ENCODE peak calls at places on chromosomes 12 and 14, in nine cellular contexts. One of them, this sample, is unnamed.

GRCh38 chr12:79422060-79422812 is 268.5 kb downstream of the PAWR start:
- DNase-seq in lower leg skin: no peak
- DNase-seq in heart left ventricle: no peak
- DNase-seq in A549: no peak
- DNase-seq in HCT116: no peak
- DNase-seq in H54: no peak
- DNase-seq in thyroid gland: no peak
- DNase-seq in Peyer's patch: no peak
- DNase-seq in K562: no peak
- DNase-seq in this sample: no peak

GRCh38 chr12:94401326-94401725 is 58.3 kb downstream of the CEP83 start:
- DNase-seq in K562: no peak
- DNase-seq in HCT116: no peak
- DNase-seq in lower leg skin: no peak
- DNase-seq in H54: no peak
- DNase-seq in thyroid gland: no peak
- DNase-seq in A549: no peak
- DNase-seq in heart left ventricle: no peak
- DNase-seq in Peyer's patch: no peak
- DNase-seq in this sample: no peak

GRCh38 chr14:79764288-79764687 is 447.0 kb downstream of the DIO2 start:
- DNase-seq in thyroid gland: no peak
- DNase-seq in A549: no peak
- DNase-seq in lower leg skin: no peak
- DNase-seq in K562: no peak
- DNase-seq in HCT116: no peak
- DNase-seq in Peyer's patch: no peak
- DNase-seq in heart left ventricle: no peak
- DNase-seq in H54: no peak
- DNase-seq in this sample: no peak

GRCh38 chr12:52044284-52044983 is 6.8 kb upstream of the NR4A1 start:
- DNase-seq in H54: no peak
- DNase-seq in thyroid gland: peak; percentile 83
- DNase-seq in HCT116: no peak
- DNase-seq in lower leg skin: peak; percentile 95
- DNase-seq in K562: no peak
- DNase-seq in Peyer's patch: no peak
- DNase-seq in heart left ventricle: peak; percentile 92
- DNase-seq in A549: no peak
- DNase-seq in this sample: peak; percentile 90

GRCh38 chr12:112807452-112807851 is 15.9 kb downstream of the RPH3A start:
- DNase-seq in heart left ventricle: no peak
- DNase-seq in thyroid gland: no peak
- DNase-seq in Peyer's patch: no peak
- DNase-seq in K562: no peak
- DNase-seq in lower leg skin: no peak
- DNase-seq in A549: no peak
- DNase-seq in H54: no peak
- DNase-seq in HCT116: no peak
- DNase-seq in this sample: no peak

GRCh38 chr12:46514886-46515285 is 142.3 kb upstream of the SLC38A2 start:
- DNase-seq in HCT116: no peak
- DNase-seq in thyroid gland: no peak
- DNase-seq in lower leg skin: no peak
- DNase-seq in K562: no peak
- DNase-seq in Peyer's patch: no peak
- DNase-seq in A549: no peak
- DNase-seq in H54: no peak
- DNase-seq in heart left ventricle: no peak
- DNase-seq in this sample: no peak

GRCh38 chr14:85528882-85529585 is 910 bp upstream of the FLRT2 start:
- DNase-seq in lower leg skin: peak; percentile 86
- DNase-seq in A549: no peak
- DNase-seq in thyroid gland: peak; percentile 21
- DNase-seq in H54: no peak
- DNase-seq in HCT116: no peak
- DNase-seq in K562: no peak
- DNase-seq in Peyer's patch: no peak
- DNase-seq in heart left ventricle: no peak
- DNase-seq in this sample: no peak

GRCh38 chr12:46268349-46268616 is 560 bp downstream of the SLC38A1 start:
- DNase-seq in Peyer's patch: no peak
- DNase-seq in HCT116: no peak
- DNase-seq in H54: no peak
- DNase-seq in thyroid gland: no peak
- DNase-seq in lower leg skin: no peak
- DNase-seq in A549: no peak
- DNase-seq in K562: no peak
- DNase-seq in heart left ventricle: no peak
- DNase-seq in this sample: no peak

GRCh38 chr12:96403870-96404269 is 3.6 kb upstream of the CDK17 start:
- DNase-seq in lower leg skin: no peak
- DNase-seq in A549: no peak
- DNase-seq in thyroid gland: no peak
- DNase-seq in HCT116: no peak
- DNase-seq in heart left ventricle: no peak
- DNase-seq in H54: no peak
- DNase-seq in K562: no peak
- DNase-seq in Peyer's patch: no peak
- DNase-seq in this sample: no peak

GRCh38 chr12:109863961-109864712 is 16.2 kb downstream of the GLTP start:
- DNase-seq in HCT116: no peak
- DNase-seq in lower leg skin: no peak
- DNase-seq in heart left ventricle: no peak
- DNase-seq in Peyer's patch: no peak
- DNase-seq in K562: no peak
- DNase-seq in A549: no peak
- DNase-seq in thyroid gland: peak; percentile 76
- DNase-seq in H54: no peak
- DNase-seq in this sample: peak; percentile 94

GRCh38 chr12:124771462-124772361 is 92.0 kb downstream of the SCARB1 start:
- DNase-seq in thyroid gland: peak; percentile 84
- DNase-seq in A549: peak; percentile 85
- DNase-seq in K562: peak; percentile 87
- DNase-seq in Peyer's patch: peak; percentile 84
- DNase-seq in lower leg skin: peak; percentile 97
- DNase-seq in HCT116: peak; percentile 39
- DNase-seq in H54: peak; percentile 77
- DNase-seq in heart left ventricle: peak; percentile 81
- DNase-seq in this sample: peak; percentile 84

GRCh38 chr12:87086118-87086891 is 830.1 kb upstream of the MGAT4C start:
- DNase-seq in K562: no peak
- DNase-seq in HCT116: no peak
- DNase-seq in lower leg skin: no peak
- DNase-seq in A549: no peak
- DNase-seq in H54: no peak
- DNase-seq in Peyer's patch: no peak
- DNase-seq in thyroid gland: no peak
- DNase-seq in heart left ventricle: no peak
- DNase-seq in this sample: no peak

GRCh38 chr14:72906879-72907278 is 13.0 kb upstream of the DPF3 start:
- DNase-seq in HCT116: no peak
- DNase-seq in K562: no peak
- DNase-seq in A549: no peak
- DNase-seq in H54: no peak
- DNase-seq in heart left ventricle: no peak
- DNase-seq in lower leg skin: no peak
- DNase-seq in Peyer's patch: no peak
- DNase-seq in thyroid gland: no peak
- DNase-seq in this sample: no peak

GRCh38 chr12:59657266-59657665 is 61.4 kb downstream of the SLC16A7 start:
- DNase-seq in H54: no peak
- DNase-seq in thyroid gland: no peak
- DNase-seq in heart left ventricle: no peak
- DNase-seq in HCT116: no peak
- DNase-seq in lower leg skin: no peak
- DNase-seq in A549: no peak
- DNase-seq in K562: no peak
- DNase-seq in Peyer's patch: no peak
- DNase-seq in this sample: no peak

GRCh38 chr14:22427771-22428228 is 161.2 kb downstream of the DAD1 start:
- DNase-seq in heart left ventricle: no peak
- DNase-seq in K562: no peak
- DNase-seq in HCT116: no peak
- DNase-seq in Peyer's patch: no peak
- DNase-seq in H54: no peak
- DNase-seq in lower leg skin: no peak
- DNase-seq in A549: peak; percentile 13
- DNase-seq in thyroid gland: peak; percentile 64
- DNase-seq in this sample: peak; percentile 53

GRCh38 chr14:70920608-70921007 is 13.3 kb downstream of the PCNX1 start:
- DNase-seq in lower leg skin: no peak
- DNase-seq in HCT116: no peak
- DNase-seq in thyroid gland: no peak
- DNase-seq in A549: no peak
- DNase-seq in heart left ventricle: no peak
- DNase-seq in H54: no peak
- DNase-seq in K562: no peak
- DNase-seq in Peyer's patch: no peak
- DNase-seq in this sample: no peak

GRCh38 chr14:60061371-60061770 is 30.4 kb upstream of the PCNX4 start:
- DNase-seq in Peyer's patch: no peak
- DNase-seq in HCT116: no peak
- DNase-seq in H54: no peak
- DNase-seq in heart left ventricle: no peak
- DNase-seq in K562: no peak
- DNase-seq in lower leg skin: no peak
- DNase-seq in thyroid gland: no peak
- DNase-seq in A549: no peak
- DNase-seq in this sample: no peak

GRCh38 chr12:31002999-31003398 is 70.7 kb upstream of the DDX11 start:
- DNase-seq in heart left ventricle: no peak
- DNase-seq in H54: no peak
- DNase-seq in HCT116: no peak
- DNase-seq in Peyer's patch: no peak
- DNase-seq in thyroid gland: no peak
- DNase-seq in A549: no peak
- DNase-seq in K562: no peak
- DNase-seq in lower leg skin: peak; percentile 72
- DNase-seq in this sample: no peak

GRCh38 chr12:124518051-124518932 is 49.1 kb downstream of the NCOR2 start:
- DNase-seq in Peyer's patch: peak; percentile 55
- DNase-seq in lower leg skin: peak; percentile 100
- DNase-seq in thyroid gland: peak; percentile 99
- DNase-seq in H54: peak; percentile 94
- DNase-seq in K562: no peak
- DNase-seq in A549: peak; percentile 98
- DNase-seq in HCT116: peak; percentile 56
- DNase-seq in heart left ventricle: peak; percentile 98
- DNase-seq in this sample: peak; percentile 99

GRCh38 chr12:68841717-68842116 is 33.7 kb downstream of the MDM2 start:
- DNase-seq in Peyer's patch: no peak
- DNase-seq in lower leg skin: no peak
- DNase-seq in K562: no peak
- DNase-seq in HCT116: no peak
- DNase-seq in thyroid gland: no peak
- DNase-seq in A549: no peak
- DNase-seq in heart left ventricle: no peak
- DNase-seq in H54: no peak
- DNase-seq in this sample: no peak

GRCh38 chr12:26246483-26247164 is 51.3 kb downstream of the SSPN start:
- DNase-seq in H54: no peak
- DNase-seq in heart left ventricle: no peak
- DNase-seq in HCT116: peak; percentile 39
- DNase-seq in Peyer's patch: no peak
- DNase-seq in thyroid gland: peak; percentile 68
- DNase-seq in lower leg skin: no peak
- DNase-seq in K562: no peak
- DNase-seq in A549: no peak
- DNase-seq in this sample: no peak
- TF ChIP-seq POLR2A in H54: no peak
- TF ChIP-seq POLR2A in heart left ventricle: no peak
- TF ChIP-seq POLR2A in HCT116: no peak
- TF ChIP-seq POLR2A in Peyer's patch: no peak
- TF ChIP-seq POLR2A in thyroid gland: no peak
- TF ChIP-seq POLR2A in lower leg skin: no peak
- TF ChIP-seq POLR2A in K562: no peak
- TF ChIP-seq POLR2A in A549: no peak
- TF ChIP-seq POLR2A in this sample: no peak

DNA sequence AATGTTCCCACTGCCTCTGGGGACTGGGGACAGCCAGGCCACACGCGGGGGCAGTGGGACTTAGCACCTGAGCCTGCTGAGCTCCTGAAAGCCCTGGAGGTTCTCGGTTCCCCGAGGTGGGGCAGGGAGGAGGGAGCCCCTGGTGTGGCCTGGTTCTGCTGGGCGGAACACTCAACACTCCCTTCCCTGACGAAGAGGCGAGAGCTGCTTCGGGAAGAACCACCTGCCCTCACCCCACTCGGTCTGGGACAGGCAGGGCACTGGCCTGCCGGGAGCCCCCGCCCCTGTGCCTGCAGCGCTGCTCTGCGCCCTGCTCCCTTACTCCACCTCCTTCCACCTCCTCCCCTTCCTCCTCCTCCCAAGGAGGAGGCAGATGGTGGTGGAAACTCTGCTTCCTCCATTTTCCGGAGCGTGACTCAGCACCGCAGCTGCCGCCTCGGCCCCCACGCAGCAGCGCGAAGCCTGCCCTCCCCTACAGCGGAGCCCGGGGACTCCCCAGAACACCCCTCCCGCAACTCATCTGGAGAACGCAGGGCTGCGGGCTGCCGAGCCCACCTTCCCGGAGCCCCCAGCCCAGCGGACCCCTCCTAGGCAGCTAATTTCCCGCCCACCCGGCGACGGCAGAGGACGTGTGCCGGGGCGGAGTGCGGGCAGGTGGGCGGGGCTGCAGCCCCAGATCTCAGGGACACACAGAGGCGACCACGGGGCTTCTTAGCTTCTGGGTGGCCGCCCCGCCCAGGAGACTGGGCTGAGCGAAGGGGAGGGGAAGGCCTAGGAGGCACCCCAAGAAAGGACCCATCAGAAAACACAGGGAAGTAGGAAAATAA is 11.7 kb upstream of the INF2 start:
- DNase-seq in heart left ventricle: peak; percentile 84
- DNase-seq in Peyer's patch: peak; percentile 74
- DNase-seq in thyroid gland: peak; percentile 78
- DNase-seq in lower leg skin: peak; percentile 93
- DNase-seq in A549: peak; percentile 75
- DNase-seq in H54: peak; percentile 83
- DNase-seq in K562: peak; percentile 81
- DNase-seq in HCT116: no peak
- DNase-seq in this sample: peak; percentile 72
- TF ChIP-seq POLR2A in heart left ventricle: no peak
- TF ChIP-seq POLR2A in Peyer's patch: peak; percentile 73
- TF ChIP-seq POLR2A in thyroid gland: peak; percentile 79
- TF ChIP-seq POLR2A in lower leg skin: no peak
- TF ChIP-seq POLR2A in A549: peak; percentile 68
- TF ChIP-seq POLR2A in H54: peak; percentile 40
- TF ChIP-seq POLR2A in K562: peak; percentile 80
- TF ChIP-seq POLR2A in HCT116: peak; percentile 90
- TF ChIP-seq POLR2A in this sample: peak; percentile 68

GRCh38 chr14:77161011-77161410 is 19.4 kb upstream of the ZDHHC22 start:
- DNase-seq in Peyer's patch: no peak
- DNase-seq in thyroid gland: no peak
- DNase-seq in heart left ventricle: no peak
- DNase-seq in lower leg skin: no peak
- DNase-seq in H54: no peak
- DNase-seq in A549: no peak
- DNase-seq in K562: no peak
- DNase-seq in HCT116: no peak
- DNase-seq in this sample: no peak
- TF ChIP-seq POLR2A in Peyer's patch: no peak
- TF ChIP-seq POLR2A in thyroid gland: no peak
- TF ChIP-seq POLR2A in heart left ventricle: no peak
- TF ChIP-seq POLR2A in lower leg skin: no peak
- TF ChIP-seq POLR2A in H54: no peak
- TF ChIP-seq POLR2A in A549: no peak
- TF ChIP-seq POLR2A in K562: no peak
- TF ChIP-seq POLR2A in HCT116: no peak
- TF ChIP-seq POLR2A in this sample: no peak

GRCh38 chr12:22543246-22544037 is 900 bp downstream of the C2CD5 start:
- DNase-seq in thyroid gland: peak; percentile 57
- DNase-seq in K562: peak; percentile 51
- DNase-seq in lower leg skin: peak; percentile 88
- DNase-seq in A549: no peak
- DNase-seq in heart left ventricle: peak; percentile 60
- DNase-seq in Peyer's patch: peak; percentile 75
- DNase-seq in H54: no peak
- DNase-seq in HCT116: no peak
- DNase-seq in this sample: peak; percentile 74
- TF ChIP-seq POLR2A in thyroid gland: no peak
- TF ChIP-seq POLR2A in K562: no peak
- TF ChIP-seq POLR2A in lower leg skin: no peak
- TF ChIP-seq POLR2A in A549: no peak
- TF ChIP-seq POLR2A in heart left ventricle: no peak
- TF ChIP-seq POLR2A in Peyer's patch: no peak
- TF ChIP-seq POLR2A in H54: peak; percentile 16
- TF ChIP-seq POLR2A in HCT116: no peak
- TF ChIP-seq POLR2A in this sample: no peak

This sample was measured in body of pancreas.